ENCODE peak calls at places on chromosomes 5 and 9, in ten cellular contexts. One of them, this sample, is unnamed.
A peak's percentile ranks its signal among the peaks of the same experiment; 100 is the strongest.

GRCh38 chr5:73856972-73857371 is 231.0 kb downstream of the ARHGEF28 start:
- DNase-seq in hypothalamus: no peak
- DNase-seq in kidney glomerular epithelial cell: no peak
- DNase-seq in stimulated activated CD8-positive, alpha-beta memory T cell treated with anti-CD3 and anti-CD28 coated beads, Interleukin-7, amount 100 ng/mL, for 48 hours: no peak
- DNase-seq in stimulated activated CD4-positive, alpha-beta T cell treated with anti-CD3 and anti-CD28 coated beads, Interleukin-1b, Interleukin-23, amount 100 ng/mL, for 4 hours: no peak
- DNase-seq in gastrocnemius medialis: no peak
- DNase-seq in fibroblast of lung: no peak
- DNase-seq in smooth muscle cell of the brain vasculature: no peak
- DNase-seq in HCEC 1CT: no peak
- DNase-seq in NCI-H2081: no peak
- DNase-seq in this sample: no peak

GRCh38 chr9:98998441-98999151 is 54.9 kb downstream of the COL15A1 start:
- DNase-seq in hypothalamus: peak; percentile 65
- DNase-seq in kidney glomerular epithelial cell: no peak
- DNase-seq in stimulated activated CD8-positive, alpha-beta memory T cell treated with anti-CD3 and anti-CD28 coated beads, Interleukin-7, amount 100 ng/mL, for 48 hours: no peak
- DNase-seq in stimulated activated CD4-positive, alpha-beta T cell treated with anti-CD3 and anti-CD28 coated beads, Interleukin-1b, Interleukin-23, amount 100 ng/mL, for 4 hours: peak; percentile 54
- DNase-seq in gastrocnemius medialis: peak; percentile 68
- DNase-seq in fibroblast of lung: peak; percentile 32
- DNase-seq in smooth muscle cell of the brain vasculature: peak; percentile 54
- DNase-seq in HCEC 1CT: peak; percentile 45
- DNase-seq in NCI-H2081: peak; percentile 16
- DNase-seq in this sample: no peak

GRCh38 chr5:141716009-141716408 is 34.0 kb upstream of the ARAP3 start:
- DNase-seq in hypothalamus: no peak
- DNase-seq in kidney glomerular epithelial cell: peak; percentile 15
- DNase-seq in stimulated activated CD8-positive, alpha-beta memory T cell treated with anti-CD3 and anti-CD28 coated beads, Interleukin-7, amount 100 ng/mL, for 48 hours: no peak
- DNase-seq in stimulated activated CD4-positive, alpha-beta T cell treated with anti-CD3 and anti-CD28 coated beads, Interleukin-1b, Interleukin-23, amount 100 ng/mL, for 4 hours: no peak
- DNase-seq in gastrocnemius medialis: no peak
- DNase-seq in fibroblast of lung: no peak
- DNase-seq in smooth muscle cell of the brain vasculature: no peak
- DNase-seq in HCEC 1CT: no peak
- DNase-seq in NCI-H2081: no peak
- DNase-seq in this sample: no peak

GRCh38 chr9:118961857-118962256 is 407.4 kb downstream of the BRINP1 start:
- DNase-seq in hypothalamus: no peak
- DNase-seq in kidney glomerular epithelial cell: peak; percentile 99
- DNase-seq in stimulated activated CD8-positive, alpha-beta memory T cell treated with anti-CD3 and anti-CD28 coated beads, Interleukin-7, amount 100 ng/mL, for 48 hours: no peak
- DNase-seq in stimulated activated CD4-positive, alpha-beta T cell treated with anti-CD3 and anti-CD28 coated beads, Interleukin-1b, Interleukin-23, amount 100 ng/mL, for 4 hours: no peak
- DNase-seq in gastrocnemius medialis: no peak
- DNase-seq in fibroblast of lung: peak; percentile 93
- DNase-seq in smooth muscle cell of the brain vasculature: no peak
- DNase-seq in HCEC 1CT: peak; percentile 67
- DNase-seq in NCI-H2081: no peak
- DNase-seq in this sample: no peak

GRCh38 chr5:99586878-99587277 is 658.1 kb upstream of the CHD1 start:
- DNase-seq in hypothalamus: no peak
- DNase-seq in kidney glomerular epithelial cell: no peak
- DNase-seq in stimulated activated CD8-positive, alpha-beta memory T cell treated with anti-CD3 and anti-CD28 coated beads, Interleukin-7, amount 100 ng/mL, for 48 hours: no peak
- DNase-seq in stimulated activated CD4-positive, alpha-beta T cell treated with anti-CD3 and anti-CD28 coated beads, Interleukin-1b, Interleukin-23, amount 100 ng/mL, for 4 hours: no peak
- DNase-seq in gastrocnemius medialis: no peak
- DNase-seq in fibroblast of lung: peak; percentile 17
- DNase-seq in smooth muscle cell of the brain vasculature: no peak
- DNase-seq in HCEC 1CT: no peak
- DNase-seq in NCI-H2081: no peak
- DNase-seq in this sample: no peak

GRCh38 chr5:33937017-33937699 is 972 bp downstream of the RXFP3 start:
- DNase-seq in hypothalamus: no peak
- DNase-seq in kidney glomerular epithelial cell: no peak
- DNase-seq in stimulated activated CD8-positive, alpha-beta memory T cell treated with anti-CD3 and anti-CD28 coated beads, Interleukin-7, amount 100 ng/mL, for 48 hours: no peak
- DNase-seq in stimulated activated CD4-positive, alpha-beta T cell treated with anti-CD3 and anti-CD28 coated beads, Interleukin-1b, Interleukin-23, amount 100 ng/mL, for 4 hours: no peak
- DNase-seq in gastrocnemius medialis: no peak
- DNase-seq in fibroblast of lung: no peak
- DNase-seq in smooth muscle cell of the brain vasculature: no peak
- DNase-seq in HCEC 1CT: no peak
- DNase-seq in NCI-H2081: no peak
- DNase-seq in this sample: no peak

GRCh38 chr9:133369419-133369818 is 6.4 kb downstream of the SURF4 start:
- DNase-seq in hypothalamus: no peak
- DNase-seq in kidney glomerular epithelial cell: no peak
- DNase-seq in stimulated activated CD8-positive, alpha-beta memory T cell treated with anti-CD3 and anti-CD28 coated beads, Interleukin-7, amount 100 ng/mL, for 48 hours: no peak
- DNase-seq in stimulated activated CD4-positive, alpha-beta T cell treated with anti-CD3 and anti-CD28 coated beads, Interleukin-1b, Interleukin-23, amount 100 ng/mL, for 4 hours: no peak
- DNase-seq in gastrocnemius medialis: no peak
- DNase-seq in fibroblast of lung: no peak
- DNase-seq in smooth muscle cell of the brain vasculature: no peak
- DNase-seq in HCEC 1CT: no peak
- DNase-seq in NCI-H2081: no peak
- DNase-seq in this sample: no peak

GRCh38 chr9:111298831-111299603 is 31.0 kb downstream of the OR2K2 start:
- DNase-seq in hypothalamus: peak; percentile 85
- DNase-seq in kidney glomerular epithelial cell: peak; percentile 83
- DNase-seq in stimulated activated CD8-positive, alpha-beta memory T cell treated with anti-CD3 and anti-CD28 coated beads, Interleukin-7, amount 100 ng/mL, for 48 hours: no peak
- DNase-seq in stimulated activated CD4-positive, alpha-beta T cell treated with anti-CD3 and anti-CD28 coated beads, Interleukin-1b, Interleukin-23, amount 100 ng/mL, for 4 hours: no peak
- DNase-seq in gastrocnemius medialis: peak; percentile 73
- DNase-seq in fibroblast of lung: peak; percentile 56
- DNase-seq in smooth muscle cell of the brain vasculature: peak; percentile 79
- DNase-seq in HCEC 1CT: peak; percentile 67
- DNase-seq in NCI-H2081: no peak
- DNase-seq in this sample: peak; percentile 29

GRCh38 chr9:135907446-135908333 is at the start of gene CAMSAP1:
- DNase-seq in hypothalamus: peak; percentile 93
- DNase-seq in kidney glomerular epithelial cell: peak; percentile 84
- DNase-seq in stimulated activated CD8-positive, alpha-beta memory T cell treated with anti-CD3 and anti-CD28 coated beads, Interleukin-7, amount 100 ng/mL, for 48 hours: peak; percentile 92
- DNase-seq in stimulated activated CD4-positive, alpha-beta T cell treated with anti-CD3 and anti-CD28 coated beads, Interleukin-1b, Interleukin-23, amount 100 ng/mL, for 4 hours: peak; percentile 96
- DNase-seq in gastrocnemius medialis: peak; percentile 91
- DNase-seq in fibroblast of lung: peak; percentile 89
- DNase-seq in smooth muscle cell of the brain vasculature: peak; percentile 78
- DNase-seq in HCEC 1CT: peak; percentile 93
- DNase-seq in NCI-H2081: peak; percentile 90
- DNase-seq in this sample: no peak

GRCh38 chr9:91391426-91392217 is 29.9 kb upstream of the AUH start:
- DNase-seq in hypothalamus: no peak
- DNase-seq in kidney glomerular epithelial cell: no peak
- DNase-seq in stimulated activated CD8-positive, alpha-beta memory T cell treated with anti-CD3 and anti-CD28 coated beads, Interleukin-7, amount 100 ng/mL, for 48 hours: no peak
- DNase-seq in stimulated activated CD4-positive, alpha-beta T cell treated with anti-CD3 and anti-CD28 coated beads, Interleukin-1b, Interleukin-23, amount 100 ng/mL, for 4 hours: no peak
- DNase-seq in gastrocnemius medialis: no peak
- DNase-seq in fibroblast of lung: no peak
- DNase-seq in smooth muscle cell of the brain vasculature: no peak
- DNase-seq in HCEC 1CT: peak; percentile 18
- DNase-seq in NCI-H2081: no peak
- DNase-seq in this sample: no peak

GRCh38 chr9:128027705-128028104 is 39.4 kb downstream of the NAIF1 start:
- DNase-seq in hypothalamus: no peak
- DNase-seq in kidney glomerular epithelial cell: no peak
- DNase-seq in stimulated activated CD8-positive, alpha-beta memory T cell treated with anti-CD3 and anti-CD28 coated beads, Interleukin-7, amount 100 ng/mL, for 48 hours: no peak
- DNase-seq in stimulated activated CD4-positive, alpha-beta T cell treated with anti-CD3 and anti-CD28 coated beads, Interleukin-1b, Interleukin-23, amount 100 ng/mL, for 4 hours: no peak
- DNase-seq in gastrocnemius medialis: no peak
- DNase-seq in fibroblast of lung: no peak
- DNase-seq in smooth muscle cell of the brain vasculature: no peak
- DNase-seq in HCEC 1CT: no peak
- DNase-seq in NCI-H2081: no peak
- DNase-seq in this sample: no peak

GRCh38 chr5:4906821-4907220 is 233.3 kb upstream of the ADAMTS16 start:
- DNase-seq in hypothalamus: no peak
- DNase-seq in kidney glomerular epithelial cell: no peak
- DNase-seq in stimulated activated CD8-positive, alpha-beta memory T cell treated with anti-CD3 and anti-CD28 coated beads, Interleukin-7, amount 100 ng/mL, for 48 hours: no peak
- DNase-seq in stimulated activated CD4-positive, alpha-beta T cell treated with anti-CD3 and anti-CD28 coated beads, Interleukin-1b, Interleukin-23, amount 100 ng/mL, for 4 hours: no peak
- DNase-seq in gastrocnemius medialis: no peak
- DNase-seq in fibroblast of lung: peak; percentile 11
- DNase-seq in smooth muscle cell of the brain vasculature: no peak
- DNase-seq in HCEC 1CT: no peak
- DNase-seq in NCI-H2081: no peak
- DNase-seq in this sample: no peak

GRCh38 chr5:154575869-154576806 is 98.1 kb upstream of the HAND1 start:
- DNase-seq in hypothalamus: no peak
- DNase-seq in kidney glomerular epithelial cell: no peak
- DNase-seq in stimulated activated CD8-positive, alpha-beta memory T cell treated with anti-CD3 and anti-CD28 coated beads, Interleukin-7, amount 100 ng/mL, for 48 hours: no peak
- DNase-seq in stimulated activated CD4-positive, alpha-beta T cell treated with anti-CD3 and anti-CD28 coated beads, Interleukin-1b, Interleukin-23, amount 100 ng/mL, for 4 hours: no peak
- DNase-seq in gastrocnemius medialis: no peak
- DNase-seq in fibroblast of lung: no peak
- DNase-seq in smooth muscle cell of the brain vasculature: no peak
- DNase-seq in HCEC 1CT: no peak
- DNase-seq in NCI-H2081: no peak
- DNase-seq in this sample: no peak

GRCh38 chr9:18268381-18268780 is 205.6 kb upstream of the ADAMTSL1 start:
- DNase-seq in hypothalamus: no peak
- DNase-seq in kidney glomerular epithelial cell: peak; percentile 83
- DNase-seq in stimulated activated CD8-positive, alpha-beta memory T cell treated with anti-CD3 and anti-CD28 coated beads, Interleukin-7, amount 100 ng/mL, for 48 hours: no peak
- DNase-seq in stimulated activated CD4-positive, alpha-beta T cell treated with anti-CD3 and anti-CD28 coated beads, Interleukin-1b, Interleukin-23, amount 100 ng/mL, for 4 hours: no peak
- DNase-seq in gastrocnemius medialis: no peak
- DNase-seq in fibroblast of lung: peak; percentile 89
- DNase-seq in smooth muscle cell of the brain vasculature: no peak
- DNase-seq in HCEC 1CT: peak; percentile 30
- DNase-seq in NCI-H2081: no peak
- DNase-seq in this sample: no peak

GRCh38 chr9:129145841-129146292 is 32.2 kb downstream of the IER5L start:
- DNase-seq in hypothalamus: no peak
- DNase-seq in kidney glomerular epithelial cell: peak; percentile 49
- DNase-seq in stimulated activated CD8-positive, alpha-beta memory T cell treated with anti-CD3 and anti-CD28 coated beads, Interleukin-7, amount 100 ng/mL, for 48 hours: no peak
- DNase-seq in stimulated activated CD4-positive, alpha-beta T cell treated with anti-CD3 and anti-CD28 coated beads, Interleukin-1b, Interleukin-23, amount 100 ng/mL, for 4 hours: no peak
- DNase-seq in gastrocnemius medialis: no peak
- DNase-seq in fibroblast of lung: peak; percentile 97
- DNase-seq in smooth muscle cell of the brain vasculature: peak; percentile 96
- DNase-seq in HCEC 1CT: peak; percentile 43
- DNase-seq in NCI-H2081: no peak
- DNase-seq in this sample: no peak

GRCh38 chr9:86082870-86083269 is 16.5 kb downstream of the GOLM1 start:
- DNase-seq in hypothalamus: no peak
- DNase-seq in kidney glomerular epithelial cell: no peak
- DNase-seq in stimulated activated CD8-positive, alpha-beta memory T cell treated with anti-CD3 and anti-CD28 coated beads, Interleukin-7, amount 100 ng/mL, for 48 hours: no peak
- DNase-seq in stimulated activated CD4-positive, alpha-beta T cell treated with anti-CD3 and anti-CD28 coated beads, Interleukin-1b, Interleukin-23, amount 100 ng/mL, for 4 hours: no peak
- DNase-seq in gastrocnemius medialis: no peak
- DNase-seq in fibroblast of lung: peak; percentile 50
- DNase-seq in smooth muscle cell of the brain vasculature: peak; percentile 74
- DNase-seq in HCEC 1CT: no peak
- DNase-seq in NCI-H2081: peak; percentile 92
- DNase-seq in this sample: no peak

GRCh38 chr5:56011835-56012234 is 17.1 kb upstream of the IL6ST start:
- DNase-seq in hypothalamus: no peak
- DNase-seq in kidney glomerular epithelial cell: peak; percentile 40
- DNase-seq in stimulated activated CD8-positive, alpha-beta memory T cell treated with anti-CD3 and anti-CD28 coated beads, Interleukin-7, amount 100 ng/mL, for 48 hours: no peak
- DNase-seq in stimulated activated CD4-positive, alpha-beta T cell treated with anti-CD3 and anti-CD28 coated beads, Interleukin-1b, Interleukin-23, amount 100 ng/mL, for 4 hours: peak; percentile 17
- DNase-seq in gastrocnemius medialis: no peak
- DNase-seq in fibroblast of lung: peak; percentile 92
- DNase-seq in smooth muscle cell of the brain vasculature: no peak
- DNase-seq in HCEC 1CT: peak; percentile 96
- DNase-seq in NCI-H2081: no peak
- DNase-seq in this sample: no peak

GRCh38 chr5:151319334-151319733 is 15.8 kb upstream of the SLC36A3 start:
- DNase-seq in hypothalamus: no peak
- DNase-seq in kidney glomerular epithelial cell: no peak
- DNase-seq in stimulated activated CD8-positive, alpha-beta memory T cell treated with anti-CD3 and anti-CD28 coated beads, Interleukin-7, amount 100 ng/mL, for 48 hours: no peak
- DNase-seq in stimulated activated CD4-positive, alpha-beta T cell treated with anti-CD3 and anti-CD28 coated beads, Interleukin-1b, Interleukin-23, amount 100 ng/mL, for 4 hours: no peak
- DNase-seq in gastrocnemius medialis: peak; percentile 42
- DNase-seq in fibroblast of lung: peak; percentile 1
- DNase-seq in smooth muscle cell of the brain vasculature: peak; percentile 3
- DNase-seq in HCEC 1CT: peak; percentile 21
- DNase-seq in NCI-H2081: no peak
- DNase-seq in this sample: no peak

GRCh38 chr5:40681351-40682311 is 1.9 kb downstream of the PTGER4 start:
- DNase-seq in hypothalamus: no peak
- DNase-seq in kidney glomerular epithelial cell: no peak
- DNase-seq in stimulated activated CD8-positive, alpha-beta memory T cell treated with anti-CD3 and anti-CD28 coated beads, Interleukin-7, amount 100 ng/mL, for 48 hours: no peak
- DNase-seq in stimulated activated CD4-positive, alpha-beta T cell treated with anti-CD3 and anti-CD28 coated beads, Interleukin-1b, Interleukin-23, amount 100 ng/mL, for 4 hours: peak; percentile 34
- DNase-seq in gastrocnemius medialis: no peak
- DNase-seq in fibroblast of lung: peak; percentile 31
- DNase-seq in smooth muscle cell of the brain vasculature: no peak
- DNase-seq in HCEC 1CT: peak; percentile 65
- DNase-seq in NCI-H2081: no peak
- DNase-seq in this sample: no peak